ENCODE peak calls at places on chromosomes 6 and 20, in ten cellular contexts. One of them, this sample, is unnamed.

GRCh38 chr20:36196676-36197075 is 39.6 kb upstream of the AAR2 start:
- DNase-seq in cardiac muscle cell: no peak
- DNase-seq in neuronal stem cell: no peak
- DNase-seq in iPS DF 6.9: no peak
- DNase-seq in SJSA1: no peak
- DNase-seq in GM06990: no peak
- DNase-seq in left lung: no peak
- DNase-seq in fibroblast of pulmonary artery: no peak
- DNase-seq in lung: no peak
- DNase-seq in H1: no peak
- DNase-seq in this sample: no peak

GRCh38 chr20:5650191-5650691 is 100.0 kb upstream of the SHLD1 start:
- DNase-seq in cardiac muscle cell: no peak
- DNase-seq in neuronal stem cell: no peak
- DNase-seq in iPS DF 6.9: no peak
- DNase-seq in SJSA1: no peak
- DNase-seq in GM06990: peak; percentile 67
- DNase-seq in left lung: no peak
- DNase-seq in fibroblast of pulmonary artery: no peak
- DNase-seq in lung: no peak
- DNase-seq in H1: no peak
- DNase-seq in this sample: no peak

GRCh38 chr6:163328411-163328810 is 86.1 kb upstream of the QKI start:
- DNase-seq in cardiac muscle cell: no peak
- DNase-seq in neuronal stem cell: no peak
- DNase-seq in iPS DF 6.9: no peak
- DNase-seq in SJSA1: no peak
- DNase-seq in GM06990: no peak
- DNase-seq in left lung: no peak
- DNase-seq in fibroblast of pulmonary artery: no peak
- DNase-seq in lung: no peak
- DNase-seq in H1: no peak
- DNase-seq in this sample: no peak

GRCh38 chr6:81727876-81728517 is 24.5 kb downstream of the TENT5A start:
- DNase-seq in cardiac muscle cell: no peak
- DNase-seq in neuronal stem cell: no peak
- DNase-seq in iPS DF 6.9: no peak
- DNase-seq in SJSA1: no peak
- DNase-seq in GM06990: peak; percentile 6
- DNase-seq in left lung: no peak
- DNase-seq in fibroblast of pulmonary artery: no peak
- DNase-seq in lung: no peak
- DNase-seq in H1: no peak
- DNase-seq in this sample: no peak

GRCh38 chr6:148422085-148422484 is 79.4 kb downstream of the SASH1 start:
- DNase-seq in cardiac muscle cell: no peak
- DNase-seq in neuronal stem cell: no peak
- DNase-seq in iPS DF 6.9: no peak
- DNase-seq in SJSA1: no peak
- DNase-seq in GM06990: no peak
- DNase-seq in left lung: no peak
- DNase-seq in fibroblast of pulmonary artery: no peak
- DNase-seq in lung: no peak
- DNase-seq in H1: no peak
- DNase-seq in this sample: peak; percentile 65

GRCh38 chr6:116730513-116730912 is 35.0 kb downstream of the FAM162B start:
- DNase-seq in cardiac muscle cell: no peak
- DNase-seq in neuronal stem cell: no peak
- DNase-seq in iPS DF 6.9: no peak
- DNase-seq in SJSA1: no peak
- DNase-seq in GM06990: no peak
- DNase-seq in left lung: no peak
- DNase-seq in fibroblast of pulmonary artery: no peak
- DNase-seq in lung: no peak
- DNase-seq in H1: no peak
- DNase-seq in this sample: no peak

GRCh38 chr20:44089987-44090674 is 96.9 kb downstream of the JPH2 start:
- DNase-seq in cardiac muscle cell: peak; percentile 82
- DNase-seq in neuronal stem cell: no peak
- DNase-seq in iPS DF 6.9: no peak
- DNase-seq in SJSA1: no peak
- DNase-seq in GM06990: no peak
- DNase-seq in left lung: no peak
- DNase-seq in fibroblast of pulmonary artery: peak; percentile 71
- DNase-seq in lung: peak; percentile 55
- DNase-seq in H1: no peak
- DNase-seq in this sample: no peak

GRCh38 chr6:53686541-53686940 is 21.0 kb upstream of the KLHL31 start:
- DNase-seq in cardiac muscle cell: no peak
- DNase-seq in neuronal stem cell: no peak
- DNase-seq in iPS DF 6.9: no peak
- DNase-seq in SJSA1: no peak
- DNase-seq in GM06990: no peak
- DNase-seq in left lung: no peak
- DNase-seq in fibroblast of pulmonary artery: no peak
- DNase-seq in lung: no peak
- DNase-seq in H1: no peak
- DNase-seq in this sample: no peak

DNA sequence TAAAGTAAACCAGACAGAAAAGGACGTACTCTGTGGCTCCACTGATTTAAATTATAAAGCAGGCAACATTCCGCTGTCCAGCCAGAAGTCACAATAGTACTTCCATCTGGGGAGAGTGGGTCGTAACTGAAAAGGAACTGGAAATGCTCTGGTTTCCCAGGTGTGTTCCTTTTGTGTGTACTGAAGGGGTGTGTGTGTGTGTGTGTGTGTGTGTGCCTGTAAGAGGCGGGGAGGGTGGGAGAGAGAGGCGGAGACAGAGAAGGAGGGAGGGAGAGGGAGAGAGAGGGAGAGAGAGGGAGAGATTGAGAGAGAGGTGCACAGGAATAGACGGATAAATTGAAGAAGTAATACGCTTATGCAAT is 178.4 kb upstream of the ZNF184 start:
- DNase-seq in cardiac muscle cell: no peak
- DNase-seq in neuronal stem cell: peak; percentile 9
- DNase-seq in iPS DF 6.9: no peak
- DNase-seq in SJSA1: no peak
- DNase-seq in GM06990: no peak
- DNase-seq in left lung: no peak
- DNase-seq in fibroblast of pulmonary artery: no peak
- DNase-seq in lung: no peak
- DNase-seq in H1: no peak
- DNase-seq in this sample: no peak
- H3K4me3 ChIP-seq in cardiac muscle cell: peak overlapping the region; percentile 38
- H3K4me3 ChIP-seq in neuronal stem cell: peak overlapping the region; percentile 42
- H3K4me3 ChIP-seq in iPS DF 6.9: peak overlapping the region; percentile 88
- H3K4me3 ChIP-seq in SJSA1: no peak overlapping the region
- H3K4me3 ChIP-seq in GM06990: no peak overlapping the region
- H3K4me3 ChIP-seq in left lung: no peak overlapping the region
- H3K4me3 ChIP-seq in fibroblast of pulmonary artery: no peak overlapping the region
- H3K4me3 ChIP-seq in lung: no peak overlapping the region
- H3K4me3 ChIP-seq in H1: peak overlapping the region; percentile 94
- H3K4me3 ChIP-seq in this sample: peak overlapping the region; percentile 2

GRCh38 chr6:110814488-110815259 is 595 bp downstream of the CDK19 start:
- DNase-seq in cardiac muscle cell: peak; percentile 58
- DNase-seq in neuronal stem cell: peak; percentile 40
- DNase-seq in iPS DF 6.9: no peak
- DNase-seq in SJSA1: peak; percentile 56
- DNase-seq in GM06990: peak; percentile 79
- DNase-seq in left lung: peak; percentile 72
- DNase-seq in fibroblast of pulmonary artery: peak; percentile 44
- DNase-seq in lung: peak; percentile 54
- DNase-seq in H1: peak; percentile 71
- DNase-seq in this sample: no peak

GRCh38 chr6:110812719-110813118 is 2.5 kb downstream of the CDK19 start:
- DNase-seq in cardiac muscle cell: no peak
- DNase-seq in neuronal stem cell: no peak
- DNase-seq in iPS DF 6.9: no peak
- DNase-seq in SJSA1: no peak
- DNase-seq in GM06990: no peak
- DNase-seq in left lung: no peak
- DNase-seq in fibroblast of pulmonary artery: no peak
- DNase-seq in lung: no peak
- DNase-seq in H1: no peak
- DNase-seq in this sample: no peak

GRCh38 chr6:110813813-110814487 is 1.3 kb downstream of the CDK19 start:
- DNase-seq in cardiac muscle cell: no peak
- DNase-seq in neuronal stem cell: peak; percentile 27
- DNase-seq in iPS DF 6.9: no peak
- DNase-seq in SJSA1: no peak
- DNase-seq in GM06990: no peak
- DNase-seq in left lung: no peak
- DNase-seq in fibroblast of pulmonary artery: no peak
- DNase-seq in lung: no peak
- DNase-seq in H1: no peak
- DNase-seq in this sample: no peak

GRCh38 chr6:110815260-110816109 is at the start of gene CDK19:
- DNase-seq in cardiac muscle cell: peak; percentile 99
- DNase-seq in neuronal stem cell: peak; percentile 98
- DNase-seq in iPS DF 6.9: peak; percentile 97
- DNase-seq in SJSA1: peak; percentile 98
- DNase-seq in GM06990: peak; percentile 97
- DNase-seq in left lung: peak; percentile 99
- DNase-seq in fibroblast of pulmonary artery: peak; percentile 98
- DNase-seq in lung: peak; percentile 99
- DNase-seq in H1: peak; percentile 96
- DNase-seq in this sample: peak; percentile 93

GRCh38 chr6:110813338-110813737 is 1.9 kb downstream of the CDK19 start:
- DNase-seq in cardiac muscle cell: no peak
- DNase-seq in neuronal stem cell: no peak
- DNase-seq in iPS DF 6.9: no peak
- DNase-seq in SJSA1: no peak
- DNase-seq in GM06990: no peak
- DNase-seq in left lung: no peak
- DNase-seq in fibroblast of pulmonary artery: no peak
- DNase-seq in lung: no peak
- DNase-seq in H1: no peak
- DNase-seq in this sample: no peak
- H3K4me3 ChIP-seq in cardiac muscle cell: peak overlapping the region; percentile 96
- H3K4me3 ChIP-seq in neuronal stem cell: peak overlapping the region; percentile 63
- H3K4me3 ChIP-seq in iPS DF 6.9: no peak overlapping the region
- H3K4me3 ChIP-seq in SJSA1: peak overlapping the region; percentile 96
- H3K4me3 ChIP-seq in GM06990: peak overlapping the region; percentile 97
- H3K4me3 ChIP-seq in left lung: peak overlapping the region; percentile 96
- H3K4me3 ChIP-seq in fibroblast of pulmonary artery: no peak overlapping the region
- H3K4me3 ChIP-seq in lung: no peak overlapping the region
- H3K4me3 ChIP-seq in H1: peak overlapping the region; percentile 84
- H3K4me3 ChIP-seq in this sample: peak overlapping the region; percentile 85

GRCh38 chr20:23350855-23351838 is 556 bp downstream of the NXT1 start:
- DNase-seq in cardiac muscle cell: peak; percentile 38
- DNase-seq in neuronal stem cell: no peak
- DNase-seq in iPS DF 6.9: no peak
- DNase-seq in SJSA1: peak; percentile 57
- DNase-seq in GM06990: peak; percentile 76
- DNase-seq in left lung: peak; percentile 65
- DNase-seq in fibroblast of pulmonary artery: peak; percentile 34
- DNase-seq in lung: peak; percentile 58
- DNase-seq in H1: peak; percentile 70
- DNase-seq in this sample: no peak

GRCh38 chr20:23344336-23344735 is 6.3 kb upstream of the NXT1 start:
- DNase-seq in cardiac muscle cell: no peak
- DNase-seq in neuronal stem cell: no peak
- DNase-seq in iPS DF 6.9: no peak
- DNase-seq in SJSA1: no peak
- DNase-seq in GM06990: no peak
- DNase-seq in left lung: no peak
- DNase-seq in fibroblast of pulmonary artery: no peak
- DNase-seq in lung: no peak
- DNase-seq in H1: no peak
- DNase-seq in this sample: no peak

GRCh38 chr20:23350007-23350854 is at the start of gene NXT1:
- DNase-seq in cardiac muscle cell: peak; percentile 99
- DNase-seq in neuronal stem cell: peak; percentile 96
- DNase-seq in iPS DF 6.9: peak; percentile 91
- DNase-seq in SJSA1: peak; percentile 97
- DNase-seq in GM06990: peak; percentile 98
- DNase-seq in left lung: peak; percentile 96
- DNase-seq in fibroblast of pulmonary artery: peak; percentile 99
- DNase-seq in lung: peak; percentile 96
- DNase-seq in H1: peak; percentile 98
- DNase-seq in this sample: peak; percentile 90

GRCh38 chr20:23347791-23348190 is 2.8 kb upstream of the NXT1 start:
- DNase-seq in cardiac muscle cell: no peak
- DNase-seq in neuronal stem cell: no peak
- DNase-seq in iPS DF 6.9: no peak
- DNase-seq in SJSA1: no peak
- DNase-seq in GM06990: no peak
- DNase-seq in left lung: no peak
- DNase-seq in fibroblast of pulmonary artery: no peak
- DNase-seq in lung: no peak
- DNase-seq in H1: no peak
- DNase-seq in this sample: no peak

GRCh38 chr20:23349338-23350006 is 1.1 kb upstream of the NXT1 start:
- DNase-seq in cardiac muscle cell: no peak
- DNase-seq in neuronal stem cell: no peak
- DNase-seq in iPS DF 6.9: no peak
- DNase-seq in SJSA1: no peak
- DNase-seq in GM06990: no peak
- DNase-seq in left lung: no peak
- DNase-seq in fibroblast of pulmonary artery: no peak
- DNase-seq in lung: peak; percentile 33
- DNase-seq in H1: no peak
- DNase-seq in this sample: no peak
- H3K4me3 ChIP-seq in cardiac muscle cell: peak overlapping the region; percentile 69
- H3K4me3 ChIP-seq in neuronal stem cell: peak overlapping the region; percentile 75
- H3K4me3 ChIP-seq in iPS DF 6.9: peak overlapping the region; percentile 90
- H3K4me3 ChIP-seq in SJSA1: peak overlapping the region; percentile 82
- H3K4me3 ChIP-seq in GM06990: peak overlapping the region; percentile 92
- H3K4me3 ChIP-seq in left lung: peak overlapping the region; percentile 98
- H3K4me3 ChIP-seq in fibroblast of pulmonary artery: peak overlapping the region; percentile 86
- H3K4me3 ChIP-seq in lung: peak overlapping the region; percentile 56
- H3K4me3 ChIP-seq in H1: peak overlapping the region; percentile 86
- H3K4me3 ChIP-seq in this sample: peak overlapping the region; percentile 87

GRCh38 chr6:6631526-6632276 is 43.2 kb downstream of the LY86 start:
- DNase-seq in cardiac muscle cell: peak; percentile 86
- DNase-seq in neuronal stem cell: no peak
- DNase-seq in iPS DF 6.9: no peak
- DNase-seq in SJSA1: no peak
- DNase-seq in GM06990: no peak
- DNase-seq in left lung: no peak
- DNase-seq in fibroblast of pulmonary artery: peak; percentile 71
- DNase-seq in lung: no peak
- DNase-seq in H1: no peak
- DNase-seq in this sample: no peak

GRCh38 chr6:6633898-6634734 is 45.6 kb downstream of the LY86 start:
- DNase-seq in cardiac muscle cell: no peak
- DNase-seq in neuronal stem cell: no peak
- DNase-seq in iPS DF 6.9: no peak
- DNase-seq in SJSA1: no peak
- DNase-seq in GM06990: no peak
- DNase-seq in left lung: no peak
- DNase-seq in fibroblast of pulmonary artery: no peak
- DNase-seq in lung: no peak
- DNase-seq in H1: no peak
- DNase-seq in this sample: no peak

GRCh38 chr6:6634735-6635075 is 46.2 kb downstream of the LY86 start:
- DNase-seq in cardiac muscle cell: no peak
- DNase-seq in neuronal stem cell: no peak
- DNase-seq in iPS DF 6.9: no peak
- DNase-seq in SJSA1: no peak
- DNase-seq in GM06990: no peak
- DNase-seq in left lung: no peak
- DNase-seq in fibroblast of pulmonary artery: no peak
- DNase-seq in lung: no peak
- DNase-seq in H1: no peak
- DNase-seq in this sample: no peak

GRCh38 chr6:6629416-6629815 is 40.9 kb downstream of the LY86 start:
- DNase-seq in cardiac muscle cell: peak; percentile 25
- DNase-seq in neuronal stem cell: no peak
- DNase-seq in iPS DF 6.9: no peak
- DNase-seq in SJSA1: peak; percentile 61
- DNase-seq in GM06990: no peak
- DNase-seq in left lung: no peak
- DNase-seq in fibroblast of pulmonary artery: peak; percentile 22
- DNase-seq in lung: no peak
- DNase-seq in H1: no peak
- DNase-seq in this sample: peak; percentile 5

GRCh38 chr6:6631053-6631452 is 42.5 kb downstream of the LY86 start:
- DNase-seq in cardiac muscle cell: no peak
- DNase-seq in neuronal stem cell: no peak
- DNase-seq in iPS DF 6.9: no peak
- DNase-seq in SJSA1: no peak
- DNase-seq in GM06990: no peak
- DNase-seq in left lung: no peak
- DNase-seq in fibroblast of pulmonary artery: no peak
- DNase-seq in lung: no peak
- DNase-seq in H1: no peak
- DNase-seq in this sample: no peak
- H3K4me3 ChIP-seq in cardiac muscle cell: no peak overlapping the region
- H3K4me3 ChIP-seq in neuronal stem cell: no peak overlapping the region
- H3K4me3 ChIP-seq in iPS DF 6.9: no peak overlapping the region
- H3K4me3 ChIP-seq in SJSA1: no peak overlapping the region
- H3K4me3 ChIP-seq in GM06990: no peak overlapping the region
- H3K4me3 ChIP-seq in left lung: no peak overlapping the region
- H3K4me3 ChIP-seq in fibroblast of pulmonary artery: no peak overlapping the region
- H3K4me3 ChIP-seq in lung: no peak overlapping the region
- H3K4me3 ChIP-seq in H1: no peak overlapping the region
- H3K4me3 ChIP-seq in this sample: no peak overlapping the region

This sample was measured in kidney epithelial cell.